ENCODE peak calls at places on chromosome 19, in eight cellular contexts. G is breast epithelium, L is A549, B is right lobe of liver, X is Peyer's patch, R is suprapubic skin, C is adrenal gland, D is heart left ventricle. W is an unnamed sample.

GRCh38 chr19:47619763-47620162 is 10.8 kb downstream of the BICRA start:
- DNase-seq in G (no peak), L (no peak), B (peak), X (no peak), R (no peak), C (no peak), D (no peak), W (no peak)

GRCh38 chr19:29810504-29810871 is 1.3 kb upstream of the CCNE1 start:
- DNase-seq in G (no peak), L (no peak), B (no peak), X (no peak), R (no peak), C (peak), D (peak), W (no peak)

GRCh38 chr19:35087393-35087792 is 28.2 kb upstream of the FXYD3 start:
- DNase-seq in G (no peak), L (no peak), B (no peak), X (no peak), R (no peak), C (no peak), D (no peak), W (no peak)

GRCh38 chr19:40718774-40719391 is 2.0 kb downstream of the ITPKC start:
- DNase-seq in G (peak), L (peak), B (peak), X (peak), R (peak), C (peak), D (peak), W (peak)

GRCh38 chr19:29879655-29879974 is 62.4 kb upstream of the URI1 start:
- DNase-seq in G (no peak), L (no peak), B (no peak), X (no peak), R (no peak), C (no peak), D (no peak), W (no peak)

GRCh38 chr19:38841787-38842438 is 7.9 kb downstream of the HNRNPL start:
- DNase-seq in G (no peak), L (peak), B (no peak), X (no peak), R (no peak), C (no peak), D (no peak), W (no peak)

GRCh38 chr19:42366676-42367075 is 23.4 kb downstream of the CNFN start:
- DNase-seq in G (no peak), L (no peak), B (no peak), X (no peak), R (no peak), C (no peak), D (peak), W (no peak)

GRCh38 chr19:34224996-34225658 is 29.2 kb upstream of the GARRE1 start:
- DNase-seq in G (no peak), L (no peak), B (no peak), X (no peak), R (no peak), C (no peak), D (no peak), W (no peak)

GRCh38 chr19:7942981-7943443 is 454 bp downstream of the TIMM44 start:
- DNase-seq in G (no peak), L (no peak), B (no peak), X (no peak), R (peak), C (no peak), D (no peak), W (no peak)

DNA sequence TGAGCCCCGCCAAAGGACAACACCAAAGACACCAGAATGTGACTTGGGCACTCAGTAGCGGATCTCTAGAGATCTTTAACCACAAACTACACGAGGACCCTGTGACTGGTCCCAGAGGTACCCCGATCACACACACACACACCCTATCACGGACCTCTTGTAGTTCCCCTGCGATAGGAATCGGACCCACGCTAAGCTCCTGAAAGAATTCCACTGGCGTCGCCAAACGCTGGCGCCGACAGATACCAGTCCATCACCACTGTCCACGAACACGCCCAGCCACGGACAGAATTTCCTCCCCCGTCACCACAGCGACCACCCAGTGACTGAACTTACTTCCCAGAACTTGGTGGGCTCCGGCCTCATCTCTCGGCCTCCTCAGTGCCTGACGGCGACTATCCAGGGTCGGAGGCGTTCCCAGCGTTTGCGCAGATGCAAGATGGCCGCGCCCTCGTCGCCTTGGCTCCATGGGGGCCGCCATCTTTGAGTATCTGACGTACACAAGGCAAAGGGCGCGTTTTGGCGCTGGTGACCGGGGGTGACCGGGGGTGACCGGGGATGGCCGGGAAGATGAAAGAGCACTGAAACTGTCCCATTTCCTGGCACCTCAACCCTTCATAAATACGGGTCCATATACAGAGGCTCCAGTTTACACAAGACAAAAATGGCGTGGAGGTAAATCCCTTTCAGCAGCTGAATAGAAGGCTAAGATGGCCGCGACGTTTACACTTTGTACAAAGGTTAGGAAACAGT is at the start of gene ZNF615:
- DNase-seq in G (peak), L (peak), B (peak), X (peak), R (peak), C (peak), D (peak), W (peak)
- TF ChIP-seq POLR2A in G (no peak), L (peak), B (peak), X (no peak), R (peak), C (no peak), D (peak), W (no peak)

GRCh38 chr19:732325-733069 is 18.4 kb upstream of the MISP start:
- DNase-seq in G (no peak), L (no peak), B (no peak), X (no peak), R (no peak), C (no peak), D (no peak), W (no peak)
- H3K4me3 ChIP-seq in G (no peak), L (no peak), B (no peak), X (no peak), R (no peak), C (no peak), D (no peak), W (no peak)

GRCh38 chr19:17512574-17512939 is 1.1 kb downstream of the PGLS start:
- DNase-seq in G (no peak), L (no peak), B (no peak), X (no peak), R (no peak), C (no peak), D (no peak), W (no peak)

GRCh38 chr19:17515408-17516149 is 4.1 kb downstream of the PGLS start:
- DNase-seq in G (no peak), L (no peak), B (no peak), X (no peak), R (no peak), C (peak), D (no peak), W (no peak)

GRCh38 chr19:17510220-17510993 is 1.0 kb upstream of the PGLS start:
- DNase-seq in G (no peak), L (no peak), B (no peak), X (no peak), R (no peak), C (no peak), D (no peak), W (no peak)

GRCh38 chr19:17513801-17514200 is 2.4 kb downstream of the PGLS start:
- DNase-seq in G (no peak), L (no peak), B (no peak), X (no peak), R (no peak), C (no peak), D (no peak), W (no peak)

DNA sequence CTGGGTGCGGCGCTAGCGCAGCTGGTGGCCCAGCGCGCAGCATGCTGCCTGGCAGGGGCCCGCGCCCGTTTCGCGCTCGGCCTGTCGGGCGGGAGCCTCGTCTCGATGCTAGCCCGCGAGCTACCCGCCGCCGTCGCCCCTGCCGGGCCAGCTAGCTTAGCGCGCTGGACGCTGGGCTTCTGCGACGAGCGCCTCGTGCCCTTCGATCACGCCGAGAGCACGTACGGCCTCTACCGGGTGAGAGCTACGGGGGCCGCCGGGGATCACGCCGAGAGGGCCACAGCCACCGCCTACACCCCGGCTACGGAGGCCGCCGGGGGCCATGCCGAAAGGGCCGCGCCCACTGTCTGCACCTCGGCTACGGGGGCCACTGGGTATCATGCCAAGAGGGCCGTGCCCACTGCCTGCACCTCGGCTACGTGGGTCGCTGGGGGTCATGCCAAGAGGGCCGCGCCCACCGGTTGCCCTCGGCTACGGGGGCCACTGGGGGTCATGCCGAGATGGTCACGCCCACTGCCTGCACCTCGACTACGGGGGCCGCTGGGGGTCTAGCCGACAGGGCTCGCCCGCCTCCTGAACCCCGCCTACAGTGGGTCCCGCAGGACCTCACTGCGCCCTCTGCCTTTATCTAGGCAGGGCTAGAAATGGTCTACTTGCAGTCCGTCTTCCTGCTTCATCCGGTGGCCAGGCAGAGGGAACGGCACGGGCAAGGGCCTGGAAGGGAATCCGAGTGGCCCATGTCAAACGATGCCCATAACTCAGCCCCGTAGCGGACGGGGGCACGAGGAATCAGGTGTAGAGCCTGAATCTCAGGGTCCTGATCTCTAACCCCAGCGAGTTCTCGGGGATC is 500 bp downstream of the PGLS start:
- DNase-seq in G (peak), L (peak), B (peak), X (peak), R (peak), C (peak), D (peak), W (peak)
- TF ChIP-seq POLR2A in G (no peak), L (peak), B (peak), X (peak), R (peak), C (no peak), D (peak), W (no peak)

GRCh38 chr19:56477429-56478338 is 539 bp upstream of the ZNF667 start:
- DNase-seq in G (peak), L (no peak), B (peak), X (peak), R (peak), C (peak), D (peak), W (peak)

GRCh38 chr19:56476093-56476492 is 1.1 kb downstream of the ZNF667 start:
- DNase-seq in G (no peak), L (no peak), B (no peak), X (no peak), R (no peak), C (no peak), D (no peak), W (no peak)

GRCh38 chr19:56476671-56477428 is at the start of gene ZNF667:
- DNase-seq in G (no peak), L (no peak), B (no peak), X (no peak), R (no peak), C (peak), D (no peak), W (no peak)
- H3K4me3 ChIP-seq in G (peak), L (no peak), B (peak), X (peak), R (peak), C (peak), D (peak), W (peak)

W was measured in lower leg skin.